ENCODE peak calls at places on chromosomes 11 and 22, in five cellular contexts. L is HCT116, F is upper lobe of left lung, G is K562, H is GM23338. V is an unnamed sample.

GRCh38 chr11:65414776-65415498 is 7.7 kb upstream of the NEAT1 start:
- ATAC-seq in F (no peak), G (no peak), L (no peak), H (no peak), V (no peak)

GRCh38 chr11:108364159-108364558 is 103.2 kb downstream of the C11orf65 start:
- ATAC-seq in L (no peak), H (no peak), G (no peak), F (no peak), V (no peak)

GRCh38 chr11:1083621-1084551 is 9.2 kb downstream of the MUC2 start:
- ATAC-seq in G (no peak), L (no peak), F (no peak), H (no peak), V (no peak)

GRCh38 chr11:37881741-37882140 is 1283.7 kb upstream of the RAG2 start:
- ATAC-seq in F (no peak), L (no peak), G (no peak), H (no peak), V (no peak)

GRCh38 chr11:61889831-61890230 is 1.5 kb downstream of the FADS3 start:
- ATAC-seq in L (no peak), F (no peak), G (no peak), H (no peak), V (no peak)

GRCh38 chr22:45484742-45485141 is 17.9 kb upstream of the FBLN1 start:
- ATAC-seq in L (no peak), G (no peak), H (no peak), F (no peak), V (no peak)

GRCh38 chr11:35711173-35711910 is 48.8 kb downstream of the TRIM44 start:
- ATAC-seq in H (no peak), F (no peak), L (no peak), G (no peak), V (no peak)

GRCh38 chr11:23206736-23207336 is 346.6 kb upstream of the CCDC179 start:
- ATAC-seq in F (no peak), G (no peak), L (no peak), H (no peak), V (no peak)

GRCh38 chr11:61472868-61473267 is 35.7 kb upstream of the LRRC10B start:
- ATAC-seq in H (no peak), G (no peak), F (no peak), L (no peak), V (peak)

GRCh38 chr22:29302681-29303465 is 3.6 kb upstream of the GAS2L1 start:
- ATAC-seq in F (peak), G (no peak), L (no peak), H (no peak), V (no peak)

GRCh38 chr11:131889146-131889577 is 518.7 kb downstream of the NTM start:
- ATAC-seq in H (peak), L (no peak), G (no peak), F (peak), V (peak)

GRCh38 chr11:57614234-57614772 is 16.8 kb downstream of the SERPING1 start:
- ATAC-seq in L (no peak), G (peak), F (no peak), H (peak), V (no peak)

GRCh38 chr11:11444027-11444799 is 91.2 kb upstream of the CSNK2A3 start:
- ATAC-seq in L (peak), G (no peak), H (no peak), F (no peak), V (peak)

GRCh38 chr11:79076526-79077115 is 364.2 kb downstream of the TENM4 start:
- ATAC-seq in H (peak), L (peak), F (no peak), G (peak), V (no peak)

GRCh38 chr22:22576244-22576988 is 17.4 kb upstream of the PRAME start:
- ATAC-seq in F (no peak), L (peak), G (peak), H (peak), V (no peak)

GRCh38 chr11:298406-299065 is 790 bp downstream of the IFITM5 start:
- ATAC-seq in H (peak), G (no peak), F (no peak), L (no peak), V (no peak)

DNA sequence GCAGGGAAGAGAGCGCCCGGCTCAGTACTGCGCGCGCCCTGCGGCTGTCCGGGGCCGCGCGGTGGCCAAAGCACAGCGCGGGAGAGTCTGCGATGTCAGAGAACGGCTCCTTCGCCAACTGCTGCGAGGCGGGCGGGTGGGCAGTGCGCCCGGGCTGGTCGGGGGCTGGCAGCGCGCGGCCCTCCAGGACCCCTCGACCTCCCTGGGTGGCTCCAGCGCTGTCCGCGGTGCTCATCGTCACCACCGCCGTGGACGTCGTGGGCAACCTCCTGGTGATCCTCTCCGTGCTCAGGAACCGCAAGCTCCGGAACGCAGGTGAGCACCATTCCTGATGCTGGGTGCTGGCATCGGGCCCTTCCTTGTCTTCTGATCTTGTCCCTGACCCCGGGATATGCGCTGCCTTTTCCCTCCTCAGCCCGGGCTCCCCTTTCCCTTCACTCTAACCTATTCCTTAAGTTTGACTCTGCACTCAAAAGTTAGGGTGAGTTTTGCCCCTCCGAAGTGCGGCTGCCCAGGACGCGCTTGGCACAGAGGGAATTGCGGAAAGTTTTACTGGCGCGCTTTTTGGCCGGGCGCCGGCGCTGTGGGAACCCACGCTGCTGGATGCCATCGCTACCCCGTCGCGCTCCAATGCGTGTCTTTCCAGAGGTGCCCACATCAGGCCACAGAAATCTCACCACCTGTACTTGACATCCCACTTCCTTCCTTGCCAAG is at the start of gene MTNR1B:
- ATAC-seq in H (peak), L (no peak), G (no peak), F (no peak), V (no peak)
- TF ChIP-seq POLR2AphosphoS5 in H (no peak), L (no peak), G (no peak), F (no peak), V (no peak)

GRCh38 chr11:134862168-134862567 is 450.1 kb upstream of the B3GAT1 start:
- ATAC-seq in L (no peak), H (no peak), F (no peak), G (no peak), V (no peak)
- TF ChIP-seq POLR2AphosphoS5 in L (no peak), H (no peak), F (no peak), G (no peak), V (no peak)

GRCh38 chr11:74462009-74462408 is 5.3 kb downstream of the KCNE3 start:
- ATAC-seq in F (peak), H (peak), G (peak), L (no peak), V (peak)
- TF ChIP-seq POLR2AphosphoS5 in F (peak), H (no peak), G (no peak), L (no peak), V (no peak)

GRCh38 chr11:40161855-40162410 is 1297.5 kb downstream of the LRRC4C start:
- ATAC-seq in L (no peak), G (no peak), H (no peak), F (no peak), V (no peak)
- TF ChIP-seq POLR2AphosphoS5 in L (no peak), G (no peak), H (no peak), F (no peak), V (no peak)

V was measured in gastroesophageal sphincter.